ENCODE peak calls at places on chromosomes 11 and 22, in four cellular contexts. One of them, this sample, is unnamed.

GRCh38 chr11:100695911-100696310 is 8.8 kb downstream of the ARHGAP42 start:
- DNase-seq in lower leg skin: no peak
- DNase-seq in fibroblast of villous mesenchyme: no peak
- DNase-seq in Peyer's patch: no peak
- DNase-seq in this sample: no peak

GRCh38 chr11:112532506-112532905 is 271.8 kb upstream of the PLET1 start:
- DNase-seq in lower leg skin: no peak
- DNase-seq in Peyer's patch: no peak
- DNase-seq in fibroblast of villous mesenchyme: no peak
- DNase-seq in this sample: no peak

GRCh38 chr11:40885257-40885947 is 574.0 kb downstream of the LRRC4C start:
- DNase-seq in fibroblast of villous mesenchyme: no peak
- DNase-seq in lower leg skin: no peak
- DNase-seq in Peyer's patch: no peak
- DNase-seq in this sample: no peak

GRCh38 chr11:99911116-99911515 is 776.0 kb upstream of the ARHGAP42 start:
- DNase-seq in lower leg skin: no peak
- DNase-seq in Peyer's patch: no peak
- DNase-seq in fibroblast of villous mesenchyme: no peak
- DNase-seq in this sample: no peak

GRCh38 chr22:49440931-49441330 is 386.7 kb downstream of the BRD1 start:
- DNase-seq in lower leg skin: no peak
- DNase-seq in Peyer's patch: peak
- DNase-seq in fibroblast of villous mesenchyme: no peak
- DNase-seq in this sample: no peak

GRCh38 chr22:31451709-31452571 is 37.7 kb downstream of the EIF4ENIF1 start:
- DNase-seq in lower leg skin: no peak
- DNase-seq in Peyer's patch: no peak
- DNase-seq in fibroblast of villous mesenchyme: peak
- DNase-seq in this sample: peak

GRCh38 chr11:46240861-46241260 is 36.6 kb upstream of the CREB3L1 start:
- DNase-seq in lower leg skin: no peak
- DNase-seq in fibroblast of villous mesenchyme: no peak
- DNase-seq in Peyer's patch: no peak
- DNase-seq in this sample: no peak

GRCh38 chr11:125114518-125114917 is 3.1 kb upstream of the TMEM218 start:
- DNase-seq in fibroblast of villous mesenchyme: no peak
- DNase-seq in Peyer's patch: no peak
- DNase-seq in lower leg skin: no peak
- DNase-seq in this sample: no peak

GRCh38 chr11:23620617-23621016 is 760.3 kb upstream of the CCDC179 start:
- DNase-seq in Peyer's patch: no peak
- DNase-seq in lower leg skin: no peak
- DNase-seq in fibroblast of villous mesenchyme: no peak
- DNase-seq in this sample: no peak

GRCh38 chr11:28835790-28836189 is 727.6 kb downstream of the METTL15 start:
- DNase-seq in Peyer's patch: no peak
- DNase-seq in lower leg skin: no peak
- DNase-seq in fibroblast of villous mesenchyme: peak
- DNase-seq in this sample: no peak

GRCh38 chr22:35219012-35219411 is 38.3 kb upstream of the HMGXB4 start:
- DNase-seq in lower leg skin: no peak
- DNase-seq in Peyer's patch: no peak
- DNase-seq in fibroblast of villous mesenchyme: peak
- DNase-seq in this sample: no peak

DNA sequence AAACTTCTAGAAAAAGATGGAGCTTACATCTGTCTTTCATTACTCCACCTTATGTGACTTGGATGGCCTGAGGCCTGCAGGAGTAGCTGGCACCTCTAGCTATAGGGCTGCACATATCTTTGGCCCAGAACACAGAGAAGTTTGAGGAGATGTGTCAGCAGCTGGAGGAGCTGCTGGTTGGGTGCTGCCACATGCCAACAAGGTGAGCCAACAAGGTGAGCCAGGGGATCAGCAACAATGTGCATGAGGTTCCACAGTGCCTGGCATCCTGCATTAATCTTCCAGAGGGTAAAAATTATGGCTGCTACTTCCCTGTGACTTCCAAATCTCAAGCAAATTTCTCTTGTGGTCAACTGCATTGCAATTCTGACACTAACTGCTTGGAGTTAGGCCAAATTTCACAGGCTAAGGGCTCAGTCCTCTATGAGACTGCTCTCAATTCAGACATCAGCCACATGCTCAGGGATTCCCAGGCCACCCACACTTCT is 16.0 kb downstream of the RBM7 start:
- DNase-seq in Peyer's patch: no peak
- DNase-seq in lower leg skin: no peak
- DNase-seq in fibroblast of villous mesenchyme: peak
- DNase-seq in this sample: no peak
- H3K4me3 ChIP-seq in Peyer's patch: no peak
- H3K4me3 ChIP-seq in lower leg skin: no peak
- H3K4me3 ChIP-seq in fibroblast of villous mesenchyme: no peak
- H3K4me3 ChIP-seq in this sample: no peak

GRCh38 chr22:27886843-27887151 is 32.3 kb downstream of the PITPNB start:
- DNase-seq in fibroblast of villous mesenchyme: no peak
- DNase-seq in lower leg skin: no peak
- DNase-seq in Peyer's patch: no peak
- DNase-seq in this sample: no peak
- TF ChIP-seq CTCF in fibroblast of villous mesenchyme: no peak
- TF ChIP-seq CTCF in lower leg skin: no peak
- TF ChIP-seq CTCF in Peyer's patch: no peak
- TF ChIP-seq CTCF in this sample: no peak

GRCh38 chr11:128814856-128815705 is 52.0 kb downstream of the KCNJ1 start:
- DNase-seq in Peyer's patch: no peak
- DNase-seq in fibroblast of villous mesenchyme: peak
- DNase-seq in lower leg skin: no peak
- DNase-seq in this sample: no peak
- H3K4me3 ChIP-seq in Peyer's patch: no peak
- H3K4me3 ChIP-seq in fibroblast of villous mesenchyme: no peak
- H3K4me3 ChIP-seq in lower leg skin: no peak
- H3K4me3 ChIP-seq in this sample: no peak

GRCh38 chr11:72075109-72075508 is 5.2 kb downstream of the NUMA1 start:
- DNase-seq in lower leg skin: no peak
- DNase-seq in Peyer's patch: no peak
- DNase-seq in fibroblast of villous mesenchyme: peak
- DNase-seq in this sample: no peak
- TF ChIP-seq CTCF in lower leg skin: no peak
- TF ChIP-seq CTCF in Peyer's patch: no peak
- TF ChIP-seq CTCF in fibroblast of villous mesenchyme: peak
- TF ChIP-seq CTCF in this sample: no peak

GRCh38 chr11:134036484-134037092 is 32.3 kb upstream of the JAM3 start:
- DNase-seq in lower leg skin: no peak
- DNase-seq in Peyer's patch: peak
- DNase-seq in fibroblast of villous mesenchyme: peak
- DNase-seq in this sample: no peak
- H3K4me3 ChIP-seq in lower leg skin: peak
- H3K4me3 ChIP-seq in Peyer's patch: peak
- H3K4me3 ChIP-seq in fibroblast of villous mesenchyme: peak
- H3K4me3 ChIP-seq in this sample: peak

DNA sequence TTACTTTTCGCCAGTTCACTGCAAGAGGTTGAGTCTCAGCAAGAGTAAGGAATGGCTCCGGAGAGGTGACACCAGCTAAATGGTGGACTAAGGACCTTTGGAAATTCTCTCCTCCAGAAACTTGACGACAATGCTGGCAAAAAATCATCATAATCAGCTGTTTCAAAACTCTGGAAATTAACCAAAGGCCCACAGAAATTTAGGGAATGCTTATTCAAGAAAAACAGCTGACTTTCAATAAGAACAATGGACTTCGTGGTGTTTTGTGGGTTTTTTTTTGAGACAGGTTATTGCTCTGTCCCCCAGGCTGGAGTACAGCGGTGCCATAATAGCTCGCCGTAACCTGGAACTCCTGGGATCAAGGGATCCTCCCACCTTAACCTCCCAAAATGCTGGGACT is 68.4 kb upstream of the SEPTIN5 start:
- DNase-seq in Peyer's patch: no peak
- DNase-seq in fibroblast of villous mesenchyme: no peak
- DNase-seq in lower leg skin: no peak
- DNase-seq in this sample: no peak
- TF ChIP-seq CTCF in Peyer's patch: no peak
- TF ChIP-seq CTCF in fibroblast of villous mesenchyme: no peak
- TF ChIP-seq CTCF in lower leg skin: no peak
- TF ChIP-seq CTCF in this sample: no peak

GRCh38 chr11:72583616-72584292 is 90.5 kb downstream of the PDE2A start:
- DNase-seq in Peyer's patch: no peak
- DNase-seq in fibroblast of villous mesenchyme: no peak
- DNase-seq in lower leg skin: no peak
- DNase-seq in this sample: no peak

GRCh38 chr11:72585762-72586590 is 88.2 kb downstream of the PDE2A start:
- DNase-seq in Peyer's patch: peak
- DNase-seq in lower leg skin: no peak
- DNase-seq in fibroblast of villous mesenchyme: peak
- DNase-seq in this sample: peak

GRCh38 chr11:72583177-72583553 is 91.1 kb downstream of the PDE2A start:
- DNase-seq in lower leg skin: no peak
- DNase-seq in Peyer's patch: no peak
- DNase-seq in fibroblast of villous mesenchyme: no peak
- DNase-seq in this sample: no peak

GRCh38 chr11:72584933-72585597 is 89.2 kb downstream of the PDE2A start:
- DNase-seq in fibroblast of villous mesenchyme: no peak
- DNase-seq in Peyer's patch: no peak
- DNase-seq in lower leg skin: no peak
- DNase-seq in this sample: no peak

GRCh38 chr11:72584293-72584921 is 89.8 kb downstream of the PDE2A start:
- DNase-seq in fibroblast of villous mesenchyme: peak
- DNase-seq in lower leg skin: peak
- DNase-seq in Peyer's patch: peak
- DNase-seq in this sample: no peak
- H3K4me3 ChIP-seq in fibroblast of villous mesenchyme: peak
- H3K4me3 ChIP-seq in lower leg skin: no peak
- H3K4me3 ChIP-seq in Peyer's patch: peak
- H3K4me3 ChIP-seq in this sample: no peak

GRCh38 chr11:120667934-120668333 is 156.4 kb downstream of the GRIK4 start:
- DNase-seq in Peyer's patch: no peak
- DNase-seq in fibroblast of villous mesenchyme: no peak
- DNase-seq in lower leg skin: no peak
- DNase-seq in this sample: no peak

GRCh38 chr11:120667281-120667680 is 155.7 kb downstream of the GRIK4 start:
- DNase-seq in Peyer's patch: no peak
- DNase-seq in fibroblast of villous mesenchyme: no peak
- DNase-seq in lower leg skin: no peak
- DNase-seq in this sample: no peak

GRCh38 chr11:120663142-120663541 is 151.6 kb downstream of the GRIK4 start:
- DNase-seq in fibroblast of villous mesenchyme: no peak
- DNase-seq in lower leg skin: no peak
- DNase-seq in Peyer's patch: no peak
- DNase-seq in this sample: no peak

GRCh38 chr11:120662071-120662611 is 150.6 kb downstream of the GRIK4 start:
- DNase-seq in lower leg skin: no peak
- DNase-seq in fibroblast of villous mesenchyme: no peak
- DNase-seq in Peyer's patch: no peak
- DNase-seq in this sample: no peak

DNA sequence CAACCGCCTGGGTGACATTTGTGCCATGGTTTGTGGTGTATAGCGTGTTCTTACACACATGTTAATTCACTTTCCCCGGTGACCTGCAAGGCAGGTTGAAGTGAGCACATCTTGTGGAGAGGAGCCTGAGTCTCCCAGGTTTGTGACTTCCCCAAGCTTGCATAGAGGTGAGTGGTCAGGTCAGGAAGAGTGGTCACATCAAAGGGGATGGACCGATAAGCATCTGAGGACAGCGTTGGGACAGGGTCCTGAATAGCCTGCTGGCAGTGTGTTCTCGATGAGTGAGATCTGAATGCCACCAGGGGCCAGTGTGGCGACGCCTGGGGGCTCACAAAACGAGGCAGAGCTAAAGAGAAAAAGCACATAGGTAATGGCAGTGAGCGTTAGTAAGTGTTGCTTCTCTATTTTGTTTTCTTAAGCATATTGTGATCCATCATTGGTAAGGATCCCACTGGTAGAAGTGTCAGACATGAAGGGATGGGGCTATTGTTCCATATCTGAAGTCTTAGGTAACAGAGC is 154.6 kb downstream of the GRIK4 start:
- DNase-seq in Peyer's patch: no peak
- DNase-seq in fibroblast of villous mesenchyme: no peak
- DNase-seq in lower leg skin: no peak
- DNase-seq in this sample: no peak
- TF ChIP-seq CTCF in Peyer's patch: no peak
- TF ChIP-seq CTCF in fibroblast of villous mesenchyme: no peak
- TF ChIP-seq CTCF in lower leg skin: no peak
- TF ChIP-seq CTCF in this sample: peak

GRCh38 chr11:123576082-123576481 is 78.3 kb downstream of the SCN3B start:
- DNase-seq in Peyer's patch: no peak
- DNase-seq in fibroblast of villous mesenchyme: no peak
- DNase-seq in lower leg skin: no peak
- DNase-seq in this sample: no peak

GRCh38 chr11:123575441-123575840 is 79.0 kb downstream of the SCN3B start:
- DNase-seq in lower leg skin: no peak
- DNase-seq in fibroblast of villous mesenchyme: no peak
- DNase-seq in Peyer's patch: no peak
- DNase-seq in this sample: no peak

GRCh38 chr11:123577081-123577598 is 77.3 kb downstream of the SCN3B start:
- DNase-seq in fibroblast of villous mesenchyme: peak
- DNase-seq in Peyer's patch: peak
- DNase-seq in lower leg skin: no peak
- DNase-seq in this sample: no peak

GRCh38 chr11:123578778-123579481 is 75.5 kb downstream of the SCN3B start:
- DNase-seq in lower leg skin: no peak
- DNase-seq in Peyer's patch: no peak
- DNase-seq in fibroblast of villous mesenchyme: no peak
- DNase-seq in this sample: no peak

DNA sequence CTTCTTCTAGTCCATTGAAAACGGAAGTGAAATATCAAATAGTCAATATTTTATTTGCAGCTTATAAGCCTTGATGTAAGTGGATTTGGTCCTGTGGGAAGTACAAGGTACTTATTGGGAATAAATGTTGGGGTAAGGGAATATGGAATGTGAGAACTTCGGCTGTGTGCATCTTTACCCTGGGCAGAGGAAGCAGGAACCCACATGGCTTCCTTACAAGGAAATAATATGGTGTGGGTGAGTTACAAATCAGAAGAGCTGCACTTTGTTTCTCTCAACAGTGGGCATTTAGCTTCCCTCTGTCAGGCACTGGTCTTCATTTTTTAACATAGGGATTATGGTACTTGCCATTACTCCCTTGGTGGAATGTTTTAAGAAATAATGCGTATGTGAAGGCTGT is 77.9 kb downstream of the SCN3B start:
- DNase-seq in lower leg skin: no peak
- DNase-seq in Peyer's patch: no peak
- DNase-seq in fibroblast of villous mesenchyme: no peak
- DNase-seq in this sample: no peak
- H3K4me3 ChIP-seq in lower leg skin: no peak
- H3K4me3 ChIP-seq in Peyer's patch: no peak
- H3K4me3 ChIP-seq in fibroblast of villous mesenchyme: no peak
- H3K4me3 ChIP-seq in this sample: no peak

GRCh38 chr22:29314074-29314473 is 1.4 kb downstream of the RASL10A start:
- DNase-seq in fibroblast of villous mesenchyme: no peak
- DNase-seq in Peyer's patch: peak
- DNase-seq in lower leg skin: no peak
- DNase-seq in this sample: no peak
- TF ChIP-seq CTCF in fibroblast of villous mesenchyme: no peak
- TF ChIP-seq CTCF in Peyer's patch: no peak
- TF ChIP-seq CTCF in lower leg skin: no peak
- TF ChIP-seq CTCF in this sample: no peak